ENCODE peak calls at places on chromosomes 11 and 22, in seven cellular contexts. H is heart left ventricle; D is H7; K is amniotic stem cell; G is stimulated activated CD4-positive, alpha-beta T cell treated with anti-CD3 and anti-CD28 coated beads, TNF-alpha, amount 100 ng/mL, for 24 hours; S is kidney; N is stimulated activated CD8-positive, alpha-beta memory T cell treated with anti-CD3 and anti-CD28 coated beads, Interleukin-4, amount 100 ng/mL, for 1 hour. L is an unnamed sample.

GRCh38 chr11:66689661-66690590 is 12.2 kb upstream of the RBM4B start:
- DNase-seq in N (no peak), D (peak), S (no peak), K (no peak), H (no peak), G (no peak), L (no peak)

GRCh38 chr11:1437500-1437899 is 47.8 kb downstream of the BRSK2 start:
- DNase-seq in D (peak), H (peak), N (no peak), G (no peak), K (peak), S (no peak), L (no peak)

GRCh38 chr11:20388096-20389055 is 860 bp downstream of the PRMT3 start:
- DNase-seq in S (no peak), N (no peak), G (no peak), H (no peak), D (peak), K (no peak), L (no peak)

GRCh38 chr11:1598816-1599215 is 722 bp upstream of the KRTAP5-2 start:
- DNase-seq in D (no peak), H (no peak), G (no peak), N (no peak), K (no peak), S (peak), L (no peak)

GRCh38 chr11:35246725-35247124 is 107.8 kb downstream of the CD44 start:
- DNase-seq in N (no peak), H (peak), G (no peak), D (no peak), S (no peak), K (no peak), L (no peak)

GRCh38 chr22:32707971-32708370 is 93.5 kb upstream of the TIMP3 start:
- DNase-seq in G (no peak), D (no peak), H (no peak), K (no peak), S (no peak), N (no peak), L (no peak)

GRCh38 chr11:14687943-14688627 is 44.5 kb downstream of the PDE3B start:
- DNase-seq in K (no peak), N (no peak), H (no peak), G (no peak), D (no peak), S (no peak), L (no peak)

GRCh38 chr11:30459821-30460220 is 126.3 kb downstream of the MPPED2 start:
- DNase-seq in D (no peak), S (no peak), K (no peak), G (no peak), H (no peak), N (no peak), L (no peak)

GRCh38 chr22:49789289-49790141 is 38.2 kb downstream of the BRD1 start:
- DNase-seq in S (peak), K (no peak), N (no peak), H (no peak), D (peak), G (peak), L (peak)

GRCh38 chr22:40033586-40034380 is 39.0 kb downstream of the FAM83F start:
- DNase-seq in N (no peak), H (no peak), K (no peak), S (no peak), D (no peak), G (no peak), L (no peak)

L was measured in lower lobe of right lung.